ENCODE peak calls at places on chromosome 15, in six cellular contexts. J is left lung; W is dorsolateral prefrontal cortex; E is GM13976; T is GM10248; U is CD4-positive, alpha-beta T cell. P is an unnamed sample.

GRCh38 chr15:57138260-57138895 is 219.9 kb downstream of the TCF12 start:
- DNase-seq in J (no peak), T (peak; percentile 16), W (no peak), U (no peak), E (no peak), P (no peak)

GRCh38 chr15:51076898-51077564 is 17.7 kb downstream of the TNFAIP8L3 start:
- DNase-seq in W (no peak), J (peak; percentile 84), E (peak; percentile 70), U (no peak), T (peak; percentile 58), P (no peak)

GRCh38 chr15:85064710-85065109 is 83.1 kb downstream of the PDE8A start:
- DNase-seq in T (no peak), U (no peak), J (no peak), W (no peak), E (no peak), P (no peak)

GRCh38 chr15:85579957-85580694 is 199.7 kb downstream of the AKAP13 start:
- DNase-seq in E (no peak), J (no peak), T (peak; percentile 44), U (no peak), W (no peak), P (no peak)

GRCh38 chr15:74378853-74379252 is 11.4 kb upstream of the CYP11A1 start:
- DNase-seq in W (no peak), E (no peak), U (no peak), T (peak; percentile 49), J (no peak), P (no peak)

GRCh38 chr15:34437687-34438086 is at the start of gene GOLGA8A:
- DNase-seq in U (peak; percentile 86), E (peak; percentile 89), T (peak; percentile 80), J (peak; percentile 89), W (peak; percentile 32), P (peak; percentile 34)

GRCh38 chr15:70121656-70122297 is 24.1 kb upstream of the TLE3 start:
- DNase-seq in J (no peak), E (no peak), U (no peak), W (no peak), T (no peak), P (no peak)

GRCh38 chr15:85759391-85759790 is 35.3 kb downstream of the KLHL25 start:
- DNase-seq in J (peak; percentile 76), T (no peak), E (no peak), W (no peak), U (no peak), P (no peak)

GRCh38 chr15:43268111-43269105 is 1.7 kb upstream of the TGM5 start:
- DNase-seq in T (peak; percentile 57), E (peak; percentile 74), U (no peak), W (no peak), J (no peak), P (no peak)

GRCh38 chr15:67882487-67883227 is 42.8 kb upstream of the RNU6-1 start:
- DNase-seq in E (peak; percentile 45), J (no peak), W (no peak), U (no peak), T (peak; percentile 37), P (no peak)

GRCh38 chr15:35560895-35561294 is 14.9 kb upstream of the DPH6 start:
- DNase-seq in J (no peak), E (no peak), W (no peak), T (no peak), U (no peak), P (no peak)

GRCh38 chr15:100049936-100050876 is 291.6 kb downstream of the ADAMTS17 start:
- DNase-seq in U (no peak), T (no peak), E (no peak), W (no peak), J (no peak), P (no peak)

GRCh38 chr15:63329567-63330350 is 51.9 kb downstream of the CA12 start:
- DNase-seq in E (no peak), U (no peak), J (no peak), T (no peak), W (no peak), P (no peak)

GRCh38 chr15:25347707-25348106 is 91.1 kb downstream of the UBE3A start:
- DNase-seq in J (no peak), W (no peak), U (no peak), T (no peak), E (no peak), P (no peak)

GRCh38 chr15:84714816-84715215 is 1.1 kb downstream of the SEC11A start:
- DNase-seq in W (no peak), J (no peak), T (no peak), E (no peak), U (no peak), P (no peak)

GRCh38 chr15:99408236-99409096 is 157.2 kb downstream of the LRRC28 start:
- DNase-seq in U (no peak), T (peak; percentile 5), W (no peak), E (peak; percentile 18), J (no peak), P (peak; percentile 84)

GRCh38 chr15:69140306-69140705 is 20.1 kb upstream of the GLCE start:
- DNase-seq in E (no peak), W (no peak), T (no peak), J (no peak), U (no peak), P (no peak)

GRCh38 chr15:42736178-42736792 is 643 bp downstream of the CDAN1 start:
- DNase-seq in U (no peak), W (no peak), T (peak; percentile 65), J (no peak), E (peak; percentile 73), P (no peak)

GRCh38 chr15:65087873-65088642 is 11.5 kb downstream of the KBTBD13 start:
- DNase-seq in U (no peak), T (no peak), J (no peak), W (no peak), E (no peak), P (no peak)

GRCh38 chr15:100775581-100776185 is 103.9 kb upstream of the ALDH1A3 start:
- DNase-seq in T (no peak), U (no peak), E (no peak), W (no peak), J (no peak), P (no peak)

GRCh38 chr15:72248514-72248913 is 17.5 kb upstream of the PKM start:
- DNase-seq in J (no peak), E (no peak), U (no peak), W (no peak), T (no peak), P (no peak)

GRCh38 chr15:77187751-77188464 is 117.0 kb upstream of the TSPAN3 start:
- DNase-seq in W (no peak), J (no peak), E (peak; percentile 38), U (no peak), T (peak; percentile 38), P (no peak)

GRCh38 chr15:75736256-75736655 is 23.6 kb upstream of the CSPG4 start:
- DNase-seq in W (no peak), J (peak; percentile 49), U (no peak), E (no peak), T (no peak), P (no peak)

GRCh38 chr15:101043911-101044624 is 124.9 kb downstream of the LRRK1 start:
- DNase-seq in E (no peak), J (no peak), W (no peak), U (peak; percentile 21), T (no peak), P (no peak)

GRCh38 chr15:68316061-68316804 is 38.7 kb downstream of the FEM1B start:
- DNase-seq in T (no peak), W (peak; percentile 8), E (no peak), U (peak; percentile 26), J (peak; percentile 61), P (no peak)

DNA sequence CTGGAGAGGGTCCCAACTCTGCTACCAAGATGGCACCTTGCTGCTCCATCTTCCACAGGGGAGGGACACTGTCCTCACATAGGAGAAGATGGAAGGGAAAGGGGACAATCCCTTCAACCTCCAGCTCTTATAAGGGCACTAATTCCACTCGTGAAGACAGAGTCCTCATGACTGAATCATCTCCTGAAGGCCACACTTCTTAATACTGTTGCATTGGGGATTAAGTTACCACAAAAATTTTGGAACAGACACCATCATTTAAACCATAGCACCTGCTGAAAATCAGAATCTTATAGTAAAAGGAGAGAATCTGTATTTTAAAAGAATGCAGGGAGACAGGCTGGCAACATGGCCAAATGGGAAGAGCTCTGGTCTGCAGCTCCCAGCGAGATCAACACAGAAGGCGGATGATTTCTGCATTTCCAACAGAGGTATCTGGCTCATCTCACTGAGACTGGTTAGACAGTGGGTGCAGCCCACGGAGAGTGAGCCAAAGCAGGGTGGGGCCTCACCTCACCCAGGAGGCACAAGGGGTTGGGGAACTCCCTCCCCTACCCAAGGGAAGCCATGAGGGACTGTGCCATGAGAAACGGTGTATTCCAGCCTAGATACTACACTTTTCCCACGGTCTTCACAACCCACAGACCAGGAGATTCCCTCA is 69.4 kb upstream of the LIPC start:
- DNase-seq in E (no peak), U (no peak), J (no peak), W (no peak), T (no peak), P (no peak)
- TF ChIP-seq CTCF in E (no peak), U (no peak), J (no peak), W (no peak), T (no peak), P (no peak)

GRCh38 chr15:28058082-28058481 is 41.0 kb downstream of the OCA2 start:
- DNase-seq in J (no peak), E (no peak), W (no peak), T (no peak), U (no peak), P (no peak)

DNA sequence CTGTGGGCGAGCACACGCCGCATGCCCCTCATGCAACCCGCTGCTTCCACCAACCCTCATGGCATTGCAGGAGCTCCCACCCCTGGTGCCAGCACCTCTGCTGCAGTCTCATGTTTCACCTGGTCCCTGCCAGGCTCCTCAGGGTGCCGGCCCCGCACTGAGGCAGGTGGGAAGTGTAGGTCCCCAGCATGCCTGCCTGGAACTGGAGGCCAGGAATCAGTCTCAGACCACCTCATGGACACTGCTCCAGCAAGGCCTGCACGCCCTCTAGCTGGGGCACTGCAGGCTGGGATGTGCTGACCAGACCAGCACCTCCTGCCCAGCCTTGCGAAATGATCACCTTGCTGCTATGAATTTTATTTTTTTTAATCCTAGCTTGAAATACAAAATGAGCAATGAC is 39.1 kb downstream of the OCA2 start:
- DNase-seq in J (no peak), T (no peak), W (no peak), E (no peak), U (no peak), P (no peak)
- TF ChIP-seq CTCF in J (no peak), T (no peak), W (no peak), E (no peak), U (no peak), P (no peak)

GRCh38 chr15:89090791-89091666 is 2.8 kb downstream of the ABHD2 start:
- DNase-seq in E (peak; percentile 32), T (no peak), W (no peak), U (peak; percentile 56), J (peak; percentile 89), P (no peak)
- TF ChIP-seq CTCF in E (no peak), T (no peak), W (no peak), U (peak; percentile 15), J (no peak), P (peak; percentile 10)

GRCh38 chr15:40952301-40952900 is 870 bp upstream of the CHAC1 start:
- DNase-seq in E (no peak), J (no peak), T (no peak), W (no peak), U (no peak), P (no peak)

GRCh38 chr15:40951764-40952163 is 1.5 kb upstream of the CHAC1 start:
- DNase-seq in T (no peak), J (no peak), E (no peak), W (no peak), U (no peak), P (no peak)

GRCh38 chr15:40953713-40954074 is 423 bp downstream of the CHAC1 start:
- DNase-seq in U (no peak), W (no peak), T (no peak), E (no peak), J (no peak), P (no peak)

GRCh38 chr15:40955141-40955903 is 2.1 kb downstream of the CHAC1 start:
- DNase-seq in U (no peak), W (no peak), T (no peak), E (no peak), J (no peak), P (no peak)

GRCh38 chr15:40952901-40953712 is at the start of gene CHAC1:
- DNase-seq in W (peak; percentile 76), J (peak; percentile 98), T (peak; percentile 99), U (peak; percentile 93), E (peak; percentile 100), P (peak; percentile 86)
- TF ChIP-seq CTCF in W (peak; percentile 20), J (no peak), T (peak; percentile 16), U (peak; percentile 20), E (no peak), P (no peak)